ENCODE peak calls at places on chromosome 3, in five cellular contexts. One of them, this sample, is unnamed.

GRCh38 chr3:123067689-123068226 is 933 bp downstream of the PDIA5 start:
- DNase-seq in HCT116: no peak
- DNase-seq in A549: peak; percentile 16
- DNase-seq in transverse colon: no peak
- DNase-seq in suprapubic skin: no peak
- DNase-seq in this sample: peak; percentile 45

GRCh38 chr3:72953325-72953956 is 43.2 kb upstream of the PPP4R2 start:
- DNase-seq in transverse colon: no peak
- DNase-seq in A549: peak; percentile 59
- DNase-seq in suprapubic skin: no peak
- DNase-seq in HCT116: no peak
- DNase-seq in this sample: no peak

GRCh38 chr3:118128886-118129285 is 905.8 kb downstream of the IGSF11 start:
- DNase-seq in A549: peak; percentile 7
- DNase-seq in HCT116: no peak
- DNase-seq in suprapubic skin: no peak
- DNase-seq in transverse colon: no peak
- DNase-seq in this sample: no peak

GRCh38 chr3:72625616-72626337 is 222.5 kb downstream of the SHQ1 start:
- DNase-seq in HCT116: no peak
- DNase-seq in suprapubic skin: no peak
- DNase-seq in transverse colon: no peak
- DNase-seq in A549: peak; percentile 79
- DNase-seq in this sample: no peak

GRCh38 chr3:49248828-49249227 is 28.2 kb downstream of the C3orf62 start:
- DNase-seq in transverse colon: no peak
- DNase-seq in HCT116: no peak
- DNase-seq in suprapubic skin: no peak
- DNase-seq in A549: peak; percentile 16
- DNase-seq in this sample: no peak

GRCh38 chr3:187230011-187230410 is 32.7 kb downstream of the RTP1 start:
- DNase-seq in HCT116: no peak
- DNase-seq in transverse colon: no peak
- DNase-seq in A549: no peak
- DNase-seq in suprapubic skin: no peak
- DNase-seq in this sample: no peak

GRCh38 chr3:29805757-29806156 is 524.9 kb downstream of the RBMS3 start:
- DNase-seq in HCT116: no peak
- DNase-seq in transverse colon: no peak
- DNase-seq in suprapubic skin: no peak
- DNase-seq in A549: no peak
- DNase-seq in this sample: no peak

GRCh38 chr3:144390786-144391185 is 419.2 kb downstream of the DIPK2A start:
- DNase-seq in suprapubic skin: no peak
- DNase-seq in A549: no peak
- DNase-seq in HCT116: no peak
- DNase-seq in transverse colon: no peak
- DNase-seq in this sample: no peak

GRCh38 chr3:125478321-125478720 is 41.7 kb downstream of the SNX4 start:
- DNase-seq in HCT116: no peak
- DNase-seq in transverse colon: no peak
- DNase-seq in suprapubic skin: no peak
- DNase-seq in A549: no peak
- DNase-seq in this sample: no peak

GRCh38 chr3:172065967-172066762 is 26.8 kb downstream of the FNDC3B start:
- DNase-seq in HCT116: no peak
- DNase-seq in transverse colon: no peak
- DNase-seq in A549: peak; percentile 70
- DNase-seq in suprapubic skin: no peak
- DNase-seq in this sample: no peak

GRCh38 chr3:129486057-129487035 is 42.1 kb upstream of the RHO start:
- DNase-seq in transverse colon: no peak
- DNase-seq in suprapubic skin: no peak
- DNase-seq in A549: no peak
- DNase-seq in HCT116: no peak
- DNase-seq in this sample: no peak

GRCh38 chr3:113626513-113627371 is 69.7 kb downstream of the USF3 start:
- DNase-seq in A549: peak; percentile 82
- DNase-seq in transverse colon: peak; percentile 57
- DNase-seq in HCT116: peak; percentile 79
- DNase-seq in suprapubic skin: no peak
- DNase-seq in this sample: peak; percentile 60

GRCh38 chr3:17915341-17915740 is 172.9 kb upstream of the TBC1D5 start:
- DNase-seq in transverse colon: no peak
- DNase-seq in A549: no peak
- DNase-seq in suprapubic skin: no peak
- DNase-seq in HCT116: no peak
- DNase-seq in this sample: no peak

GRCh38 chr3:123834631-123835030 is 49.5 kb downstream of the MYLK start:
- DNase-seq in suprapubic skin: no peak
- DNase-seq in transverse colon: no peak
- DNase-seq in A549: no peak
- DNase-seq in HCT116: no peak
- DNase-seq in this sample: no peak

GRCh38 chr3:173553635-173554280 is 156.2 kb downstream of the NLGN1 start:
- DNase-seq in A549: peak; percentile 15
- DNase-seq in suprapubic skin: no peak
- DNase-seq in transverse colon: no peak
- DNase-seq in HCT116: peak; percentile 31
- DNase-seq in this sample: no peak

GRCh38 chr3:100007313-100007712 is 107.0 kb downstream of the FILIP1L start:
- DNase-seq in suprapubic skin: no peak
- DNase-seq in A549: no peak
- DNase-seq in transverse colon: no peak
- DNase-seq in HCT116: no peak
- DNase-seq in this sample: no peak

GRCh38 chr3:51966016-51966415 is 1.2 kb downstream of the PCBP4 start:
- DNase-seq in suprapubic skin: no peak
- DNase-seq in transverse colon: no peak
- DNase-seq in A549: no peak
- DNase-seq in HCT116: no peak
- DNase-seq in this sample: no peak

GRCh38 chr3:186060222-186060621 is 48.7 kb downstream of the ETV5 start:
- DNase-seq in suprapubic skin: no peak
- DNase-seq in A549: no peak
- DNase-seq in transverse colon: no peak
- DNase-seq in HCT116: no peak
- DNase-seq in this sample: no peak

GRCh38 chr3:105842943-105843342 is 25.9 kb downstream of the CBLB start:
- DNase-seq in HCT116: no peak
- DNase-seq in transverse colon: no peak
- DNase-seq in suprapubic skin: no peak
- DNase-seq in A549: no peak
- DNase-seq in this sample: no peak

GRCh38 chr3:181694805-181695660 is 16.7 kb upstream of the SOX2 start:
- DNase-seq in suprapubic skin: no peak
- DNase-seq in transverse colon: peak; percentile 32
- DNase-seq in A549: no peak
- DNase-seq in HCT116: no peak
- DNase-seq in this sample: peak; percentile 79

GRCh38 chr3:128282392-128283196 is 129.3 kb downstream of the EEFSEC start:
- DNase-seq in HCT116: no peak
- DNase-seq in A549: no peak
- DNase-seq in transverse colon: peak; percentile 21
- DNase-seq in suprapubic skin: peak; percentile 81
- DNase-seq in this sample: no peak

GRCh38 chr3:175746308-175746707 is 887.2 kb downstream of the NAALADL2 start:
- DNase-seq in A549: no peak
- DNase-seq in suprapubic skin: no peak
- DNase-seq in HCT116: no peak
- DNase-seq in transverse colon: no peak
- DNase-seq in this sample: no peak

GRCh38 chr3:126344380-126345041 is 12.7 kb downstream of the KLF15 start:
- DNase-seq in transverse colon: peak; percentile 6
- DNase-seq in A549: no peak
- DNase-seq in HCT116: no peak
- DNase-seq in suprapubic skin: peak; percentile 45
- DNase-seq in this sample: no peak

GRCh38 chr3:79521221-79521848 is 246.5 kb downstream of the ROBO1 start:
- DNase-seq in transverse colon: no peak
- DNase-seq in HCT116: peak; percentile 8
- DNase-seq in suprapubic skin: no peak
- DNase-seq in A549: peak; percentile 55
- DNase-seq in this sample: peak; percentile 10

GRCh38 chr3:178263236-178263916 is 272.9 kb upstream of the KCNMB2 start:
- DNase-seq in suprapubic skin: no peak
- DNase-seq in HCT116: no peak
- DNase-seq in transverse colon: no peak
- DNase-seq in A549: no peak
- DNase-seq in this sample: no peak

GRCh38 chr3:13244695-13245449 is 171.6 kb upstream of the IQSEC1 start:
- DNase-seq in A549: no peak
- DNase-seq in HCT116: no peak
- DNase-seq in transverse colon: no peak
- DNase-seq in suprapubic skin: no peak
- DNase-seq in this sample: no peak

GRCh38 chr3:112640333-112640863 is 545 bp downstream of the CCDC80 start:
- DNase-seq in transverse colon: no peak
- DNase-seq in HCT116: no peak
- DNase-seq in suprapubic skin: no peak
- DNase-seq in A549: peak; percentile 55
- DNase-seq in this sample: no peak

GRCh38 chr3:18840535-18841137 is 307.7 kb upstream of the KCNH8 start:
- DNase-seq in transverse colon: no peak
- DNase-seq in HCT116: no peak
- DNase-seq in suprapubic skin: no peak
- DNase-seq in A549: no peak
- DNase-seq in this sample: no peak

GRCh38 chr3:144162042-144162441 is 190.4 kb downstream of the DIPK2A start:
- DNase-seq in A549: peak; percentile 67
- DNase-seq in HCT116: no peak
- DNase-seq in suprapubic skin: no peak
- DNase-seq in transverse colon: no peak
- DNase-seq in this sample: no peak

GRCh38 chr3:77939726-77940125 is 899.8 kb downstream of the ROBO2 start:
- DNase-seq in HCT116: no peak
- DNase-seq in transverse colon: no peak
- DNase-seq in A549: no peak
- DNase-seq in suprapubic skin: no peak
- DNase-seq in this sample: no peak

GRCh38 chr3:194757629-194758028 is 71.9 kb downstream of the FAM43A start:
- DNase-seq in suprapubic skin: no peak
- DNase-seq in transverse colon: no peak
- DNase-seq in HCT116: no peak
- DNase-seq in A549: no peak
- DNase-seq in this sample: no peak

GRCh38 chr3:170560717-170561382 is 25.0 kb downstream of the SLC7A14 start:
- DNase-seq in A549: no peak
- DNase-seq in suprapubic skin: no peak
- DNase-seq in HCT116: no peak
- DNase-seq in transverse colon: no peak
- DNase-seq in this sample: no peak

GRCh38 chr3:56573501-56573900 is 16.5 kb downstream of the CCDC66 start:
- DNase-seq in HCT116: no peak
- DNase-seq in suprapubic skin: no peak
- DNase-seq in A549: no peak
- DNase-seq in transverse colon: no peak
- DNase-seq in this sample: no peak

GRCh38 chr3:8519774-8520448 is 18.3 kb downstream of the LMCD1 start:
- DNase-seq in A549: no peak
- DNase-seq in HCT116: no peak
- DNase-seq in suprapubic skin: no peak
- DNase-seq in transverse colon: no peak
- DNase-seq in this sample: no peak

GRCh38 chr3:88150371-88150770 is 612 bp downstream of the C3orf38 start:
- DNase-seq in transverse colon: no peak
- DNase-seq in HCT116: no peak
- DNase-seq in A549: no peak
- DNase-seq in suprapubic skin: no peak
- DNase-seq in this sample: peak; percentile 72

GRCh38 chr3:51687472-51688205 is 16.6 kb downstream of the TEX264 start:
- DNase-seq in transverse colon: no peak
- DNase-seq in suprapubic skin: no peak
- DNase-seq in A549: no peak
- DNase-seq in HCT116: no peak
- DNase-seq in this sample: no peak

DNA sequence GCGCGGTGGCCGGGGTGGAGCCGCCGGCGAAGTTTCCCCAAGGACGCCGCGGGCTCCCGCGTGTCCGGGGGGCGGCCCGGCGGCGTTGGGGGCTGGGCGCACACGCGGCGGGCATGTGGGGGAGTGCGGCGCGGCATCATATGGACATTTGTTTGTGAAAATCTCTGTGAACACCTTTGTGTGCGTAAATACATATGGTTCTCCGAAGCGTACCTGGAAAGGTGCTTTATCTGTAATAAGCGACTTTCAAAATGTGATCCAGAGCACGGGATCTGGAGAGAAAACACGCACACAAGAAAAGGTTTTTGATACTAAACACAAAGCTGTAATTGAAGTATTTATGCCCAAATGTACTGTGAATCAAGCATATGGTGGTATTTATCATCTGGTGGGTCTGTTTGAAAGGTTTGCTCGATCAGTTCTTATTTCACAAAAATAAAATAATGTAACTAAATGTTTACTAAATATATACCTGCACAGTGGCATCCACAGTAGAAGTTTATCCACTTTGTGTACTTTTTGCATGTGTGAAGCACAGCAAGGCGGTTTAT is 727 bp upstream of the TBL1XR1 start:
- DNase-seq in transverse colon: no peak
- DNase-seq in A549: peak; percentile 39
- DNase-seq in HCT116: no peak
- DNase-seq in suprapubic skin: no peak
- DNase-seq in this sample: no peak
- TF ChIP-seq POLR2A in transverse colon: no peak
- TF ChIP-seq POLR2A in A549: no peak
- TF ChIP-seq POLR2A in HCT116: no peak
- TF ChIP-seq POLR2A in suprapubic skin: no peak
- TF ChIP-seq POLR2A in this sample: peak; percentile 45

GRCh38 chr3:65408531-65409181 is 630.1 kb downstream of the MAGI1 start:
- DNase-seq in A549: no peak
- DNase-seq in suprapubic skin: no peak
- DNase-seq in HCT116: no peak
- DNase-seq in transverse colon: no peak
- DNase-seq in this sample: no peak
- TF ChIP-seq POLR2A in A549: no peak
- TF ChIP-seq POLR2A in suprapubic skin: no peak
- TF ChIP-seq POLR2A in HCT116: no peak
- TF ChIP-seq POLR2A in transverse colon: no peak
- TF ChIP-seq POLR2A in this sample: no peak

DNA sequence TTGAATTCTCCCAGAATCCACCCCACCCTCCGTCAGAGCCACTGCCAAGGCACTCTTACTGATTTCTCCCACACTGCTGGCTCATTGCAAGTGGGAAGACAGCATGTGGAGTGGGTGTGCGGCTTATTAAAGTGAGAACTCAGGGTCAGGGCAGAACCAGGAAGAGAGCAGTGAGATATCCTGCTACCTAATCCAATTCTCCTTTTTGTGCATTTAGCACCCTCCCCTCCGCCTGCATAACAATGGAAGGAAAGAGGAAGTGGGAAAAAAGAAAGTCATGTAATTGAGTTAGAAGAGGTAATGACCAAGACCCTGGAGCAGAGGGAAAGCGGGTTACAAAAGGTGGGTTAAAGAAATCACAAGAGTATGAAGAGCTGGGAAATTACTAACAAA is 27.8 kb upstream of the PIK3CB start:
- DNase-seq in HCT116: peak; percentile 12
- DNase-seq in A549: peak; percentile 15
- DNase-seq in suprapubic skin: no peak
- DNase-seq in transverse colon: peak; percentile 26
- DNase-seq in this sample: no peak
- TF ChIP-seq POLR2A in HCT116: no peak
- TF ChIP-seq POLR2A in A549: no peak
- TF ChIP-seq POLR2A in suprapubic skin: no peak
- TF ChIP-seq POLR2A in transverse colon: no peak
- TF ChIP-seq POLR2A in this sample: no peak

GRCh38 chr3:197456271-197457091 is 99.3 kb downstream of the BDH1 start:
- DNase-seq in transverse colon: peak; percentile 83
- DNase-seq in HCT116: peak; percentile 54
- DNase-seq in suprapubic skin: peak; percentile 94
- DNase-seq in A549: peak; percentile 35
- DNase-seq in this sample: no peak
- TF ChIP-seq POLR2A in transverse colon: peak; percentile 45
- TF ChIP-seq POLR2A in HCT116: peak; percentile 68
- TF ChIP-seq POLR2A in suprapubic skin: peak; percentile 21
- TF ChIP-seq POLR2A in A549: no peak
- TF ChIP-seq POLR2A in this sample: no peak

This sample was measured in erythroblast.